ENCODE peak calls at places on chromosomes 13 and 19, in six cellular contexts. T is AG04450; Z is CD8-positive, alpha-beta T cell; D is progenitor cell of endocrine pancreas; W is HL-60; E is fibroblast of mammary gland. V is an unnamed sample.

GRCh38 chr19:4966591-4966990 is 2.3 kb upstream of the KDM4B start:
- DNase-seq in T (no peak), Z (no peak), D (no peak), W (no peak), E (no peak), V (no peak)

GRCh38 chr19:21109116-21109515 is 27.1 kb downstream of the ZNF714 start:
- DNase-seq in T (no peak), Z (no peak), D (no peak), W (no peak), E (peak), V (no peak)

GRCh38 chr19:13744179-13744578 is 20.1 kb upstream of the MRI1 start:
- DNase-seq in T (no peak), Z (no peak), D (no peak), W (no peak), E (no peak), V (no peak)

GRCh38 chr19:16836115-16836905 is 7.1 kb downstream of the SIN3B start:
- DNase-seq in T (no peak), Z (no peak), D (no peak), W (no peak), E (peak), V (no peak)

GRCh38 chr19:39765091-39766076 is 13.3 kb upstream of the LEUTX start:
- DNase-seq in T (no peak), Z (peak), D (peak), W (peak), E (peak), V (no peak)

GRCh38 chr19:50486823-50487515 is 10.3 kb upstream of the GARIN5A start:
- DNase-seq in T (no peak), Z (peak), D (no peak), W (peak), E (peak), V (peak)

GRCh38 chr13:97977376-97977705 is 23.9 kb downstream of the IPO5 start:
- DNase-seq in T (no peak), Z (no peak), D (no peak), W (no peak), E (peak), V (no peak)

GRCh38 chr13:32045963-32046785 is 14.6 kb downstream of the FRY start:
- DNase-seq in T (no peak), Z (no peak), D (no peak), W (peak), E (peak), V (no peak)

GRCh38 chr13:52978989-52979388 is 49.6 kb upstream of the OLFM4 start:
- DNase-seq in T (no peak), Z (no peak), D (no peak), W (no peak), E (no peak), V (no peak)

GRCh38 chr13:41029629-41030028 is 10.5 kb upstream of the ELF1 start:
- DNase-seq in T (no peak), Z (no peak), D (no peak), W (no peak), E (no peak), V (no peak)

GRCh38 chr19:5041168-5042038 is 72.5 kb downstream of the KDM4B start:
- DNase-seq in T (no peak), Z (no peak), D (no peak), W (peak), E (peak), V (no peak)

GRCh38 chr19:32830231-32831014 is 39.1 kb downstream of the SLC7A9 start:
- DNase-seq in T (peak), Z (no peak), D (no peak), W (no peak), E (peak), V (no peak)

GRCh38 chr19:47228168-47228936 is 2.6 kb downstream of the BBC3 start:
- DNase-seq in T (no peak), Z (peak), D (peak), W (no peak), E (no peak), V (no peak)

GRCh38 chr19:46009530-46010510 is 13.0 kb downstream of the PGLYRP1 start:
- DNase-seq in T (no peak), Z (peak), D (peak), W (peak), E (peak), V (no peak)

GRCh38 chr19:38047641-38048040 is 140.6 kb downstream of the SIPA1L3 start:
- DNase-seq in T (no peak), Z (no peak), D (no peak), W (no peak), E (no peak), V (no peak)

GRCh38 chr19:50703915-50704548 is 15.6 kb downstream of the SHANK1 start:
- DNase-seq in T (no peak), Z (no peak), D (no peak), W (no peak), E (no peak), V (no peak)

GRCh38 chr13:104571161-104571889 is 1505.1 kb upstream of the SLC10A2 start:
- DNase-seq in T (peak), Z (no peak), D (peak), W (no peak), E (peak), V (no peak)

GRCh38 chr13:54744747-54745146 is 1716.1 kb downstream of the OLFM4 start:
- DNase-seq in T (no peak), Z (no peak), D (no peak), W (no peak), E (no peak), V (no peak)

GRCh38 chr19:56263319-56263718 is 9.2 kb upstream of the EDDM13 start:
- DNase-seq in T (no peak), Z (no peak), D (no peak), W (no peak), E (no peak), V (no peak)

GRCh38 chr19:13018037-13018914 is 23.0 kb downstream of the NFIX start:
- DNase-seq in T (no peak), Z (no peak), D (no peak), W (no peak), E (peak), V (no peak)

GRCh38 chr19:3270908-3271307 is 46.4 kb downstream of the CELF5 start:
- DNase-seq in T (no peak), Z (peak), D (no peak), W (no peak), E (peak), V (no peak)

GRCh38 chr13:48431987-48432615 is 19.2 kb upstream of the LPAR6 start:
- DNase-seq in T (no peak), Z (no peak), D (no peak), W (no peak), E (peak), V (no peak)

GRCh38 chr13:44300895-44301638 is 72.6 kb upstream of the SERP2 start:
- DNase-seq in T (no peak), Z (no peak), D (no peak), W (no peak), E (peak), V (no peak)

GRCh38 chr13:44107357-44108121 is 227.8 kb downstream of the LACC1 start:
- DNase-seq in T (no peak), Z (no peak), D (no peak), W (no peak), E (no peak), V (no peak)

GRCh38 chr19:15776991-15777787 is 10.3 kb upstream of the OR10H5 start:
- DNase-seq in T (no peak), Z (no peak), D (no peak), W (no peak), E (no peak), V (no peak)
- TF ChIP-seq CTCF in T (no peak), Z (no peak), D (no peak), W (no peak), E (no peak), V (no peak)

GRCh38 chr13:112968910-112969691 is at the start of gene MCF2L:
- DNase-seq in T (no peak), Z (peak), D (no peak), W (no peak), E (peak), V (peak)
- TF ChIP-seq CTCF in T (peak), Z (no peak), D (peak), W (no peak), E (no peak), V (peak)

DNA sequence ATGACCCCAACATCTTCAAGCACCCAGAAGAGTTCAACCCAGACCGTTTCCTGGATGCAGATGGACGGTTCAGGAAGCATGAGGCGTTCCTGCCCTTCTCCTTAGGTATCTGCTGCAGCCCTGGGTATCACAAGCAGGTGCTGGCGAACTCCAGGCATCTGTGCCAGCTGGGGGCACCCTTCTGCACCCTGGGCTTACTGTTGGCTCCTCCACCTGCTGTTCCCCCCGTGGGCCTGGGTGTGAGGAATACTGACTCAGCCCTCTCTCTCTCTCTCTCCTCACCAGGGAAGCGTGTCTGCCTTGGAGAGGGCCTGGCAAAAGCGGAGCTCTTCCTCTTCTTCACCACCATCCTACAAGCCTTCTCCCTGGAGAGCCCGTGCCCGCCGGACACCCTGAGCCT is 13.0 kb downstream of the CYP2S1 start:
- DNase-seq in T (no peak), Z (no peak), D (no peak), W (no peak), E (peak), V (no peak)
- TF ChIP-seq CTCF in T (no peak), Z (no peak), D (no peak), W (no peak), E (no peak), V (no peak)

GRCh38 chr19:6976197-6976596 is 45.0 kb downstream of the MBD3L2B start:
- DNase-seq in T (no peak), Z (no peak), D (no peak), W (no peak), E (no peak), V (no peak)

GRCh38 chr19:6983448-6983847 is 37.8 kb downstream of the MBD3L2B start:
- DNase-seq in T (no peak), Z (no peak), D (no peak), W (no peak), E (no peak), V (no peak)

GRCh38 chr19:6979341-6979740 is 41.9 kb downstream of the MBD3L2B start:
- DNase-seq in T (no peak), Z (no peak), D (no peak), W (no peak), E (no peak), V (no peak)
- TF ChIP-seq CTCF in T (no peak), Z (no peak), D (no peak), W (no peak), E (no peak), V (no peak)

DNA sequence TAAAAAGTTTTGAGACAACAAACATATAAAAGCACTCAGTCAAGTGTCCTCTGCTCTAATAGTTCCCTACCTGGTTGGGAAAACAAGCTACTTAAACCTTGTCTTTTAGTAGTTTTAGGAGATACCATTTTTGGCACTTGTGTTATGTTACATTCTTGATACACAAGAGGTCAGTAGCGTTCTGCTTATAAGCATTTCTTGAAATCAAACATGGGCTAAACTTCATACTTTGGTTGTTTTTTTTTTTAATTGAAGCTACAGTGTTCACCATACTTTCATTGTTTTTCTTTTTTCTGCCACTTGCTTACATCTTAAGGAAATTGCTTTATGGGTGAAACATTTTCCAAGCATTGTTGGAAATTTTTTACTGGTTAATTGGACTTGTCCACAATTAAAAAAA is 12.9 kb downstream of the NHLRC3 start:
- DNase-seq in T (no peak), Z (no peak), D (no peak), W (no peak), E (peak), V (no peak)
- TF ChIP-seq CTCF in T (peak), Z (no peak), D (peak), W (peak), E (peak), V (peak)

GRCh38 chr13:65985632-65986031 is 1244.5 kb downstream of the PCDH9 start:
- DNase-seq in T (no peak), Z (no peak), D (no peak), W (no peak), E (no peak), V (no peak)
- TF ChIP-seq CTCF in T (no peak), Z (no peak), D (peak), W (no peak), E (no peak), V (peak)

DNA sequence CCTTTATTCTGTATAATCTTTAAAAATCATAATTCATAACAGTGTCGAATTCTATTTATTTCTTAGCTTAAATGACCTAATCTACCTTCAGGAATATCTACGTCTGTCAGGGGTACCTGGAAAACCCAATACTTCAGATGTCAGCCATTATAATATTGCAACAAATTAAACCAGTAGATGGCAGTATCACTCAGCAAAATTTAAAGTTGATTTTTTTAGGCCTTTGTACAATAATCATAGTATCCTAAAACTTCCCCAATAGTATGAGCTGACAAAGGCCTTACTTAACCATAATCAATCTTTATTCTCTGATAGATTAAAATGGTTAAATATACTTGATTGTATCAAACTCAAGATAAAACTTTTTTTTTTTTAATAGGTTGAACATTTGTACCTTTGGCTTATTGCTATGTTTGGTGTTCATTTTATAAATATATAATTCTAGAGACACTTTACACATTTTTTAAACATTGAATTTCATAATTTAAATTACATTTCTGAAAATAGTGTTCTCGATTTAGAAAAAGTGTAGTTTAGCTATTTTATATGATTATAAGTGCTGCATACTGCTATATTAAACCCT is 830.2 kb upstream of the SPRY2 start:
- DNase-seq in T (no peak), Z (no peak), D (no peak), W (no peak), E (peak), V (no peak)
- TF ChIP-seq CTCF in T (peak), Z (no peak), D (peak), W (peak), E (peak), V (peak)

GRCh38 chr19:53881482-53882390 is at the start of gene PRKCG:
- DNase-seq in T (no peak), Z (peak), D (peak), W (no peak), E (no peak), V (no peak)
- TF ChIP-seq CTCF in T (peak), Z (peak), D (peak), W (peak), E (no peak), V (peak)